ENCODE peak calls at places on chromosomes 1 and 21, in four cellular contexts. I, L, F and M are unnamed samples.

GRCh38 chr21:46459356-46460112 is 843 bp downstream of the DIP2A start:
- DNase-seq in L (no peak), I (peak; percentile 71), F (no peak), M (no peak)

GRCh38 chr1:20785907-20786309 is 1.2 kb downstream of the HP1BP3 start:
- DNase-seq in F (no peak), L (peak; percentile 10), I (no peak), M (peak; percentile 11)

GRCh38 chr1:7783178-7783711 is 846 bp upstream of the PER3 start:
- DNase-seq in I (peak; percentile 88), L (peak; percentile 49), F (no peak), M (peak; percentile 53)

GRCh38 chr1:1106510-1107221 is 9.2 kb downstream of the C1orf159 start:
- DNase-seq in F (no peak), I (no peak), L (no peak), M (no peak)

GRCh38 chr1:10186453-10187319 is 23.7 kb upstream of the KIF1B start:
- DNase-seq in I (no peak), F (no peak), L (no peak), M (no peak)

GRCh38 chr1:232274236-232274855 is 355.6 kb downstream of the SIPA1L2 start:
- DNase-seq in I (no peak), L (no peak), F (no peak), M (no peak)

GRCh38 chr1:7375781-7376660 is 395.1 kb upstream of the VAMP3 start:
- DNase-seq in F (no peak), I (no peak), L (no peak), M (no peak)

GRCh38 chr1:191674780-191675179 is 483.5 kb upstream of the RGS18 start:
- DNase-seq in F (no peak), L (no peak), I (no peak), M (no peak)

GRCh38 chr21:32253215-32253641 is 25.6 kb downstream of the MIS18A start:
- DNase-seq in F (no peak), I (no peak), L (no peak), M (no peak)

GRCh38 chr1:228471762-228472398 is 15.3 kb upstream of the RNF187 start:
- DNase-seq in I (peak; percentile 79), F (no peak), L (peak; percentile 45), M (peak; percentile 67)

GRCh38 chr1:211490038-211490678 is 1.8 kb downstream of the RD3 start:
- DNase-seq in L (no peak), F (no peak), I (no peak), M (no peak)

GRCh38 chr1:25744140-25744581 is 55.8 kb upstream of the SELENON start:
- DNase-seq in I (peak; percentile 27), L (no peak), F (no peak), M (peak; percentile 40)

GRCh38 chr21:25383545-25383944 is 223.7 kb downstream of the MRPL39 start:
- DNase-seq in L (no peak), I (no peak), F (no peak), M (no peak)

GRCh38 chr21:25384782-25385181 is 222.5 kb downstream of the MRPL39 start:
- DNase-seq in L (no peak), I (no peak), F (no peak), M (no peak)

GRCh38 chr21:25387665-25388064 is 219.6 kb downstream of the MRPL39 start:
- DNase-seq in I (no peak), L (no peak), F (no peak), M (no peak)

DNA sequence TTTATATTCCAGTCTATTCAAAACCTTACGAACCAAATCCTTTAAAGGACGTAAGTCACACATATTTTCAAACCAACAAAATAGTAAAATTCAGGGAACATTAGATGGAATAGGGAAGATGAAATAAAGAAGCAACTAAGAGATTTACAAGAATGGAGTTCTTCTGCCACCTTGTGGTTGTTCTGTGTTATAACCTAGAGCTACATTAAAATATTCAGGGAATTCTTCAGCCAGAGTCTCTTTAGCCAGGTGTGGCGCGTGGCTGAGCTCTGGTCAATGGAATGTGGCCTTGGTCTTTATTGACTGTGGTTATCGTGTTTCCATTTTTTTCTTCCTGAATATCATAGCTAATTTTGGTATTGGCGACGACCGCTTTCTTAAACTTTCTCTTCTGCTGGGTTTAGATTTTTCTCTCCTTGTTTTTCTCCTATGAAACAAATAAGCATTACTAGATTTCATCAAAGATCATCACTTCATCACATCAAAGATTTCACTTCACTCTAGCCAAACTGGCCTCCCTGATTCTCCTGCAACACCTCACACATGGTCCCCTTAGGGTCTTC is 221.3 kb downstream of the MRPL39 start:
- DNase-seq in L (peak; percentile 72), F (no peak), I (peak; percentile 69), M (peak; percentile 54)
- TF ChIP-seq FOXM1 in L (no peak), F (no peak), I (no peak), M (no peak)

DNA sequence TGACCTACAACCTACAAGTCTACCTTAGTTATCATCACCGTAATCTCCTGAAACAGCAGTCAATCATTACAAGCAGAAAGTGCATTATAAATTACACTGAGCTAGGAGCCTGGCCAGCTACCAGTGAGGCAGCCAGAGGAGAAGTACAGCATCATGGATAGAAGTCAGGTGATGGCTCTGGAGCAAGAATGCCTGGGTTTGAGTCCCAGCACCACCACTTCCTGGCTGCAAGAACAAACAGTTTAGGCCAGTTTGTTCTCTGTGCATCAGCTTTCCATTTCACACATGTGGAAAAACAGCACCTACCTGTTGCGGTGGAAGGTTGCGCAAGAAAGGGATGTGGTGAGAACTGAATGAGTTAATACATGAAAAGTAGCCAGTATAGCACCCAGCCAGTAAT is 9.1 kb downstream of the CREG1 start:
- DNase-seq in I (no peak), L (no peak), F (no peak), M (no peak)
- TF ChIP-seq BHLHE40 in I (no peak), L (no peak), F (no peak), M (no peak)

DNA sequence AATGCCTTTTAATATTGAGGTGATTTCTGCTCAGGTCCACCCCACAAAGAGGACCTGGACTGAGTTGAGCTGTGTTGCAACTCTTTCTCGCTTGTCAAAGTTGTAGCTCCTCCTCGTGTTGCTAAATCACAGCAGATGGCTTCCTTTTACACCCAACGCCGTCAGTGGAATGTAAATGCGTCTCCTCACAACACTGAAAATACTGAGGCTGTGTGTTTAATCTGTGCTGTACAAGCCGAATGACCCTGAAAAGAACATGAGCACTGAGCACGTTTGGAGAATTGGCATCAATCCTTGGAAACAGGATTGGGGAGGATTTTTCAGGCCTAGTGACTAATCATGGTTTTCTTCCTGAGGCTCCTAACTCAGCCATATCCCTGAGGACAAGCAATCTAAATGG is 196.0 kb downstream of the CRB1 start:
- DNase-seq in L (peak; percentile 44), F (no peak), I (no peak), M (no peak)
- TF ChIP-seq FOXM1 in L (no peak), F (no peak), I (no peak), M (no peak)

DNA sequence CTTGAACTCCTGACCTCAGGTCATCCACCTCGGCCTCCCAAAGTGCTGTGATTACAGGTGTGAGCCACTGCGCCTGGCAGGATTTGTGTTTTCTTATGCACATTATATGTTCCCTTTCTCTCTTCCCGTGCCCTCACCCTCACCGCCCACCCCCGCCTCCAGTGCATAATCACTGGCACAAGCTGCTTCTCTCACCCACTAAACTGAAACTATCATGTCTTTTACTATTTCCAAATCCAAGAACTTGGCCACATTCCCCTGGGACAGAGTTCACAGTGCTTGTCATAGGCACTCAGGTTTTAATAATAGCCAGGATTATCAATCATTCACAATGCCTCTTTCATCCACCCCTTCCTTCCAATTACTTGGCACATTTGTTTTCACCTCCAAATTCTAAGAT is 17.8 kb upstream of the MAPKAPK2 start:
- DNase-seq in L (no peak), F (no peak), I (no peak), M (no peak)
- TF ChIP-seq BHLHE40 in L (no peak), F (no peak), I (no peak), M (no peak)